ENCODE peak calls at places on chromosomes 11 and 22, in ten cellular contexts. A is stomach, G is HL-60, I is Panc1, Z is GM12891, M is K562, P is HCT116, O is suprapubic skin, D is breast epithelium, K is H1. H is an unnamed sample.

GRCh38 chr22:48156603-48157355 is 1394.3 kb downstream of the TBC1D22A start:
- DNase-seq in O (no peak), P (no peak), M (no peak), G (no peak), D (no peak), I (no peak), K (no peak), A (no peak), Z (no peak), H (no peak)

GRCh38 chr22:33382427-33382826 is 324.2 kb upstream of the SYN3 start:
- DNase-seq in O (no peak), Z (no peak), M (no peak), A (no peak), D (no peak), G (no peak), K (no peak), I (no peak), P (no peak), H (no peak)

GRCh38 chr11:86606270-86606848 is 66.1 kb downstream of the ME3 start:
- DNase-seq in K (no peak), D (no peak), P (no peak), I (no peak), G (no peak), Z (no peak), M (no peak), O (no peak), A (no peak), H (no peak)

GRCh38 chr11:128310676-128311445 is 276.5 kb downstream of the ETS1 start:
- DNase-seq in D (no peak), P (no peak), K (no peak), Z (no peak), I (no peak), M (no peak), A (no peak), O (no peak), G (no peak), H (no peak)

GRCh38 chr22:32202539-32203180 is 2.2 kb downstream of the RFPL2 start:
- DNase-seq in G (peak; percentile 61), A (peak; percentile 52), M (peak; percentile 18), K (no peak), D (no peak), I (no peak), Z (no peak), P (peak; percentile 50), O (no peak), H (no peak)

GRCh38 chr11:106468091-106468490 is 390.6 kb downstream of the AASDHPPT start:
- DNase-seq in O (no peak), K (no peak), G (no peak), Z (no peak), P (no peak), I (no peak), D (no peak), A (no peak), M (no peak), H (no peak)

GRCh38 chr11:60633645-60634044 is 65.8 kb upstream of the MS4A8 start:
- DNase-seq in Z (no peak), K (no peak), O (no peak), A (no peak), D (no peak), G (no peak), I (no peak), P (no peak), M (no peak), H (no peak)

GRCh38 chr11:111777094-111778046 is 11.2 kb upstream of the PPP2R1B start:
- DNase-seq in A (no peak), I (peak; percentile 45), O (no peak), G (peak; percentile 44), P (peak; percentile 53), D (no peak), K (no peak), M (peak; percentile 59), Z (no peak), H (peak; percentile 27)

GRCh38 chr22:45928726-45929359 is 48.1 kb downstream of the WNT7B start:
- DNase-seq in M (no peak), D (no peak), K (no peak), P (no peak), Z (no peak), O (no peak), G (no peak), I (no peak), A (no peak), H (no peak)

GRCh38 chr11:6855971-6856542 is 6.8 kb upstream of the OR10A2 start:
- DNase-seq in G (no peak), K (no peak), D (no peak), P (no peak), O (no peak), A (no peak), I (no peak), Z (no peak), M (no peak), H (no peak)

GRCh38 chr11:96307748-96308133 is 35.3 kb downstream of the MAML2 start:
- DNase-seq in I (peak; percentile 84), Z (no peak), P (peak; percentile 84), G (no peak), A (no peak), M (no peak), D (no peak), O (no peak), K (no peak), H (no peak)

GRCh38 chr11:45314900-45315299 is 28.8 kb upstream of the SYT13 start:
- DNase-seq in P (no peak), G (no peak), I (no peak), A (no peak), M (peak; percentile 25), K (no peak), O (no peak), D (no peak), Z (no peak), H (no peak)

GRCh38 chr22:42906605-42907338 is 49.7 kb upstream of the ARFGAP3 start:
- DNase-seq in P (no peak), D (no peak), M (no peak), I (no peak), O (no peak), K (no peak), Z (no peak), A (no peak), G (no peak), H (no peak)
- TF ChIP-seq POLR2AphosphoS5 in P (no peak), D (no peak), M (no peak), I (no peak), O (no peak), K (no peak), Z (no peak), A (no peak), G (no peak), H (no peak)

DNA sequence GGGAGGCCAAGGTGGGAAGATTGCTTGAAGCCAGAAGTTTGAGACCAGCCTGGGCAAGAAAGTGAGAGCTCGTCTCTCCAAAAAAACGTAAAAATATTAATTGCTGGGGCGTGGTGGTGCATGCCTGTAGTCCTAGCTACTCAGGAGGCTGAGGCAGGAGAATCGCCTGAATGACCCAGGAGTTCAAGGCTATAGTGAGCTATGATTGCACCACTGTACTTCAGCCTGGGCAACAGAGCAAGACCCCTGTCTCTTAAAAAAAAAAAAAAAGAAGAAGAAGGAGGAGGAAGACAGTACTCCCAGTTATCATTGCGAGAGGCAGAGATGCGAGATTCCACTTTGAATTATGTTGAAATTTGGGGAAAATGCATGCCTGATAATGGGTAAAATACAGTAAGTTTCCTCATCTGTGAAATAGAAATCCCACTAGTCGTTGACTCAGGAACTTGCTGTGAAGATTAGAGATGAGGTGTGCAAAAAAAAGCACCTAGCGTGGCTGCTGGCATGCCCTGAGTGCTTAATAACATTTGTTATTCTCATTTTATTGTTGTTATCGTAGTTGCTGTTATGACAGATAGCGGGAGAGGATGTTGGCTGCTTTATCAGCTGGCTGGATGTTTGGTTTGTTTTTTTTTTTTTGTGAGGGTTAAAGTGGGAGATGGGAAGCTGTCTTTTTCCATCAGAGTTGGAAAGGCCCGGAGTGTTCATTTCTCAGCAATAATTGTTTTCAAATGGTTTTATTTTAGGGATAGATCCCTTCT is 33.5 kb downstream of the BCR start:
- DNase-seq in M (peak; percentile 55), O (no peak), D (no peak), P (no peak), I (no peak), A (no peak), K (no peak), G (no peak), Z (no peak), H (no peak)
- TF ChIP-seq POLR2AphosphoS5 in M (no peak), O (no peak), D (no peak), P (no peak), I (no peak), A (no peak), K (no peak), G (no peak), Z (no peak), H (no peak)

GRCh38 chr11:72641522-72641899 is 32.7 kb downstream of the PDE2A start:
- DNase-seq in K (no peak), I (no peak), Z (no peak), M (no peak), D (no peak), G (no peak), A (no peak), P (no peak), O (no peak), H (no peak)

GRCh38 chr11:72641900-72642814 is 32.1 kb downstream of the PDE2A start:
- DNase-seq in K (no peak), O (peak; percentile 75), I (no peak), G (no peak), P (no peak), M (peak; percentile 89), D (no peak), A (peak; percentile 39), Z (peak; percentile 49), H (no peak)

GRCh38 chr11:72637198-72637597 is 37.0 kb downstream of the PDE2A start:
- DNase-seq in P (peak; percentile 12), K (no peak), O (no peak), I (no peak), D (no peak), A (no peak), M (no peak), Z (no peak), G (no peak), H (no peak)

GRCh38 chr11:72637926-72638325 is 36.3 kb downstream of the PDE2A start:
- DNase-seq in O (no peak), M (no peak), G (no peak), D (no peak), K (no peak), P (no peak), I (no peak), A (no peak), Z (no peak), H (no peak)

GRCh38 chr11:72639475-72640375 is 34.5 kb downstream of the PDE2A start:
- DNase-seq in G (no peak), M (no peak), O (no peak), A (no peak), K (no peak), I (no peak), P (no peak), Z (no peak), D (no peak), H (no peak)
- TF ChIP-seq POLR2AphosphoS5 in G (no peak), M (no peak), O (no peak), A (no peak), K (no peak), I (no peak), P (no peak), Z (no peak), D (peak; percentile 19), H (no peak)

DNA sequence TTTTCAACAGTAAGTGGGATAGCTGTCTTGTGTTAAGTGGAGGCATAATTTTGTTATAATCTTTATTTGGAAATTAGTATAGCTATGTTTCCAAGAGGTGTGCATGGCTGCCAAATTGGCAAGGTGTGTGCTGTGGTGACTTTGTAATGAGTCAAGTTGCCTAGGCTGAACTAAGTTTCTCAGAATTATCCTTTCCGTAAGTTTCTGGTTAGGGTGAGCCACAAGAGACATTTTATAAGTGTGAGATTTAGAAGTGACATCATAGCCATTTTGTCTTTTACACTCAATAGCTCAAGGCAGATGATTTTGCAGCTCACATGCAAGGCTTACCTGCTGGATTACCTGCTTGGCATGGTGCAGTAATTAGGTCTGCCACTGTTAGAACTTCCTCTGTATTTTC is 90.3 kb downstream of the C11orf87 start:
- DNase-seq in Z (no peak), M (no peak), G (no peak), D (no peak), I (no peak), K (no peak), A (no peak), P (no peak), O (no peak), H (no peak)
- TF ChIP-seq POLR2AphosphoS5 in Z (no peak), M (no peak), G (no peak), D (no peak), I (no peak), K (no peak), A (no peak), P (no peak), O (no peak), H (no peak)

H was measured in GM12892.